ENCODE peak calls at places on chromosomes 3 and 15, in six cellular contexts. F, D, S, E, G and L are unnamed samples.

GRCh38 chr3:100992086-100993033 is 861 bp downstream of the ABI3BP start:
- DNase-seq in F (peak; percentile 16), D (no peak), S (peak; percentile 28), E (no peak), G (peak; percentile 57), L (no peak)

GRCh38 chr3:101300073-101300472 is 20.3 kb downstream of the IMPG2 start:
- DNase-seq in F (no peak), D (no peak), S (no peak), E (no peak), G (no peak), L (no peak)

GRCh38 chr15:66001042-66001441 is 131.8 kb downstream of the RAB11A start:
- DNase-seq in F (no peak), D (no peak), S (no peak), E (no peak), G (no peak), L (no peak)

GRCh38 chr15:87477759-87478687 is 778.5 kb downstream of the NTRK3 start:
- DNase-seq in F (peak; percentile 66), D (no peak), S (no peak), E (no peak), G (peak; percentile 14), L (no peak)

GRCh38 chr15:96070636-96071035 is 259.9 kb upstream of the NR2F2 start:
- DNase-seq in F (peak; percentile 35), D (no peak), S (no peak), E (no peak), G (no peak), L (no peak)

GRCh38 chr3:173397161-173398110 is at the start of gene NLGN1:
- DNase-seq in F (no peak), D (no peak), S (peak; percentile 72), E (peak; percentile 71), G (peak; percentile 68), L (no peak)

GRCh38 chr15:65077981-65078352 is 1.4 kb downstream of the KBTBD13 start:
- DNase-seq in F (peak; percentile 92), D (no peak), S (no peak), E (peak; percentile 26), G (peak; percentile 62), L (peak; percentile 61)

GRCh38 chr3:131356006-131356405 is 25.6 kb upstream of the NUDT16 start:
- DNase-seq in F (no peak), D (no peak), S (no peak), E (no peak), G (peak; percentile 33), L (no peak)